ENCODE peak calls at places on chromosomes 2 and 18, in seven cellular contexts. One of them, this sample, is unnamed.

GRCh38 chr2:152320166-152320565 is 14.8 kb upstream of the FMNL2 start:
- DNase-seq in HS-5: no peak
- DNase-seq in Calu3: no peak
- DNase-seq in activated CD8-positive, alpha-beta memory T cell treated with anti-CD3 and anti-CD28 coated beads, Interleukin-2, amount 50 U/mL, for 48 hours: no peak
- DNase-seq in left ventricle myocardium superior: no peak
- DNase-seq in central memory CD4-positive, alpha-beta T cell: no peak
- DNase-seq in progenitor cell of endocrine pancreas: no peak
- DNase-seq in this sample: no peak

GRCh38 chr18:13235981-13236380 is 17.4 kb downstream of the LDLRAD4 start:
- DNase-seq in activated CD8-positive, alpha-beta memory T cell treated with anti-CD3 and anti-CD28 coated beads, Interleukin-2, amount 50 U/mL, for 48 hours: peak
- DNase-seq in left ventricle myocardium superior: peak
- DNase-seq in HS-5: no peak
- DNase-seq in progenitor cell of endocrine pancreas: no peak
- DNase-seq in central memory CD4-positive, alpha-beta T cell: no peak
- DNase-seq in Calu3: no peak
- DNase-seq in this sample: no peak

GRCh38 chr18:74353169-74353775 is 37.6 kb downstream of the C18orf63 start:
- DNase-seq in left ventricle myocardium superior: peak
- DNase-seq in central memory CD4-positive, alpha-beta T cell: peak
- DNase-seq in HS-5: no peak
- DNase-seq in activated CD8-positive, alpha-beta memory T cell treated with anti-CD3 and anti-CD28 coated beads, Interleukin-2, amount 50 U/mL, for 48 hours: no peak
- DNase-seq in Calu3: peak
- DNase-seq in progenitor cell of endocrine pancreas: peak
- DNase-seq in this sample: peak

GRCh38 chr2:176814274-176814673 is 398.3 kb upstream of the HNRNPA3 start:
- DNase-seq in activated CD8-positive, alpha-beta memory T cell treated with anti-CD3 and anti-CD28 coated beads, Interleukin-2, amount 50 U/mL, for 48 hours: no peak
- DNase-seq in central memory CD4-positive, alpha-beta T cell: no peak
- DNase-seq in Calu3: no peak
- DNase-seq in HS-5: no peak
- DNase-seq in left ventricle myocardium superior: no peak
- DNase-seq in progenitor cell of endocrine pancreas: no peak
- DNase-seq in this sample: no peak

GRCh38 chr2:109531221-109531620 is 82.5 kb downstream of the SEPTIN10 start:
- DNase-seq in left ventricle myocardium superior: no peak
- DNase-seq in central memory CD4-positive, alpha-beta T cell: no peak
- DNase-seq in HS-5: no peak
- DNase-seq in progenitor cell of endocrine pancreas: no peak
- DNase-seq in activated CD8-positive, alpha-beta memory T cell treated with anti-CD3 and anti-CD28 coated beads, Interleukin-2, amount 50 U/mL, for 48 hours: peak
- DNase-seq in Calu3: no peak
- DNase-seq in this sample: no peak

GRCh38 chr2:9799729-9800632 is 43.3 kb upstream of the TAF1B start:
- DNase-seq in Calu3: peak
- DNase-seq in HS-5: peak
- DNase-seq in progenitor cell of endocrine pancreas: peak
- DNase-seq in activated CD8-positive, alpha-beta memory T cell treated with anti-CD3 and anti-CD28 coated beads, Interleukin-2, amount 50 U/mL, for 48 hours: peak
- DNase-seq in central memory CD4-positive, alpha-beta T cell: peak
- DNase-seq in left ventricle myocardium superior: peak
- DNase-seq in this sample: peak

GRCh38 chr18:22606563-22607283 is 189.0 kb upstream of the CTAGE1 start:
- DNase-seq in left ventricle myocardium superior: no peak
- DNase-seq in activated CD8-positive, alpha-beta memory T cell treated with anti-CD3 and anti-CD28 coated beads, Interleukin-2, amount 50 U/mL, for 48 hours: no peak
- DNase-seq in Calu3: no peak
- DNase-seq in HS-5: no peak
- DNase-seq in central memory CD4-positive, alpha-beta T cell: no peak
- DNase-seq in progenitor cell of endocrine pancreas: no peak
- DNase-seq in this sample: no peak

GRCh38 chr2:71465961-71466300 is 12.6 kb downstream of the DYSF start:
- DNase-seq in left ventricle myocardium superior: no peak
- DNase-seq in Calu3: no peak
- DNase-seq in HS-5: no peak
- DNase-seq in activated CD8-positive, alpha-beta memory T cell treated with anti-CD3 and anti-CD28 coated beads, Interleukin-2, amount 50 U/mL, for 48 hours: no peak
- DNase-seq in progenitor cell of endocrine pancreas: no peak
- DNase-seq in central memory CD4-positive, alpha-beta T cell: no peak
- DNase-seq in this sample: no peak

GRCh38 chr2:222738759-222739292 is 67.4 kb downstream of the MOGAT1 start:
- DNase-seq in central memory CD4-positive, alpha-beta T cell: no peak
- DNase-seq in progenitor cell of endocrine pancreas: no peak
- DNase-seq in left ventricle myocardium superior: no peak
- DNase-seq in Calu3: no peak
- DNase-seq in activated CD8-positive, alpha-beta memory T cell treated with anti-CD3 and anti-CD28 coated beads, Interleukin-2, amount 50 U/mL, for 48 hours: no peak
- DNase-seq in HS-5: no peak
- DNase-seq in this sample: no peak

GRCh38 chr2:201233192-201234166 is 26.9 kb upstream of the CASP8 start:
- DNase-seq in central memory CD4-positive, alpha-beta T cell: peak
- DNase-seq in progenitor cell of endocrine pancreas: no peak
- DNase-seq in left ventricle myocardium superior: peak
- DNase-seq in activated CD8-positive, alpha-beta memory T cell treated with anti-CD3 and anti-CD28 coated beads, Interleukin-2, amount 50 U/mL, for 48 hours: peak
- DNase-seq in HS-5: no peak
- DNase-seq in Calu3: peak
- DNase-seq in this sample: no peak

GRCh38 chr2:139033300-139033699 is 253.1 kb upstream of the NXPH2 start:
- DNase-seq in Calu3: no peak
- DNase-seq in progenitor cell of endocrine pancreas: no peak
- DNase-seq in left ventricle myocardium superior: no peak
- DNase-seq in HS-5: peak
- DNase-seq in central memory CD4-positive, alpha-beta T cell: no peak
- DNase-seq in activated CD8-positive, alpha-beta memory T cell treated with anti-CD3 and anti-CD28 coated beads, Interleukin-2, amount 50 U/mL, for 48 hours: no peak
- DNase-seq in this sample: no peak

GRCh38 chr2:134454931-134455330 is 201.1 kb downstream of the MGAT5 start:
- DNase-seq in left ventricle myocardium superior: no peak
- DNase-seq in activated CD8-positive, alpha-beta memory T cell treated with anti-CD3 and anti-CD28 coated beads, Interleukin-2, amount 50 U/mL, for 48 hours: no peak
- DNase-seq in central memory CD4-positive, alpha-beta T cell: no peak
- DNase-seq in progenitor cell of endocrine pancreas: no peak
- DNase-seq in HS-5: no peak
- DNase-seq in Calu3: no peak
- DNase-seq in this sample: no peak

GRCh38 chr2:119856469-119856901 is 96.8 kb downstream of the PTPN4 start:
- DNase-seq in HS-5: no peak
- DNase-seq in central memory CD4-positive, alpha-beta T cell: no peak
- DNase-seq in Calu3: no peak
- DNase-seq in progenitor cell of endocrine pancreas: no peak
- DNase-seq in activated CD8-positive, alpha-beta memory T cell treated with anti-CD3 and anti-CD28 coated beads, Interleukin-2, amount 50 U/mL, for 48 hours: no peak
- DNase-seq in left ventricle myocardium superior: no peak
- DNase-seq in this sample: no peak

GRCh38 chr18:32893915-32894314 is 121.1 kb upstream of the KLHL14 start:
- DNase-seq in activated CD8-positive, alpha-beta memory T cell treated with anti-CD3 and anti-CD28 coated beads, Interleukin-2, amount 50 U/mL, for 48 hours: no peak
- DNase-seq in Calu3: no peak
- DNase-seq in central memory CD4-positive, alpha-beta T cell: no peak
- DNase-seq in HS-5: no peak
- DNase-seq in left ventricle myocardium superior: no peak
- DNase-seq in progenitor cell of endocrine pancreas: no peak
- DNase-seq in this sample: no peak

GRCh38 chr18:36187826-36188721 is 777 bp downstream of the MOCOS start:
- DNase-seq in Calu3: peak
- DNase-seq in progenitor cell of endocrine pancreas: peak
- DNase-seq in HS-5: no peak
- DNase-seq in central memory CD4-positive, alpha-beta T cell: no peak
- DNase-seq in left ventricle myocardium superior: peak
- DNase-seq in activated CD8-positive, alpha-beta memory T cell treated with anti-CD3 and anti-CD28 coated beads, Interleukin-2, amount 50 U/mL, for 48 hours: peak
- DNase-seq in this sample: no peak

GRCh38 chr2:70988726-70989648 is 5.7 kb downstream of the TEX261 start:
- DNase-seq in progenitor cell of endocrine pancreas: no peak
- DNase-seq in central memory CD4-positive, alpha-beta T cell: no peak
- DNase-seq in activated CD8-positive, alpha-beta memory T cell treated with anti-CD3 and anti-CD28 coated beads, Interleukin-2, amount 50 U/mL, for 48 hours: no peak
- DNase-seq in Calu3: no peak
- DNase-seq in HS-5: no peak
- DNase-seq in left ventricle myocardium superior: no peak
- DNase-seq in this sample: no peak

GRCh38 chr2:144648837-144649485 is 129.0 kb upstream of the ZEB2 start:
- DNase-seq in left ventricle myocardium superior: no peak
- DNase-seq in Calu3: no peak
- DNase-seq in activated CD8-positive, alpha-beta memory T cell treated with anti-CD3 and anti-CD28 coated beads, Interleukin-2, amount 50 U/mL, for 48 hours: no peak
- DNase-seq in central memory CD4-positive, alpha-beta T cell: no peak
- DNase-seq in progenitor cell of endocrine pancreas: no peak
- DNase-seq in HS-5: no peak
- DNase-seq in this sample: no peak

GRCh38 chr2:113058998-113059960 is at the start of gene IL36RN:
- DNase-seq in central memory CD4-positive, alpha-beta T cell: no peak
- DNase-seq in Calu3: no peak
- DNase-seq in activated CD8-positive, alpha-beta memory T cell treated with anti-CD3 and anti-CD28 coated beads, Interleukin-2, amount 50 U/mL, for 48 hours: no peak
- DNase-seq in progenitor cell of endocrine pancreas: no peak
- DNase-seq in left ventricle myocardium superior: no peak
- DNase-seq in HS-5: no peak
- DNase-seq in this sample: no peak

GRCh38 chr18:3874593-3874992 is 424.6 kb downstream of the TGIF1 start:
- DNase-seq in central memory CD4-positive, alpha-beta T cell: no peak
- DNase-seq in HS-5: no peak
- DNase-seq in activated CD8-positive, alpha-beta memory T cell treated with anti-CD3 and anti-CD28 coated beads, Interleukin-2, amount 50 U/mL, for 48 hours: no peak
- DNase-seq in left ventricle myocardium superior: no peak
- DNase-seq in progenitor cell of endocrine pancreas: no peak
- DNase-seq in Calu3: no peak
- DNase-seq in this sample: no peak

GRCh38 chr2:28406276-28407096 is 13.8 kb downstream of the FOSL2 start:
- DNase-seq in HS-5: no peak
- DNase-seq in central memory CD4-positive, alpha-beta T cell: peak
- DNase-seq in left ventricle myocardium superior: peak
- DNase-seq in activated CD8-positive, alpha-beta memory T cell treated with anti-CD3 and anti-CD28 coated beads, Interleukin-2, amount 50 U/mL, for 48 hours: peak
- DNase-seq in Calu3: peak
- DNase-seq in progenitor cell of endocrine pancreas: no peak
- DNase-seq in this sample: no peak

GRCh38 chr2:37390777-37391176 is 46.3 kb downstream of the QPCT start:
- DNase-seq in left ventricle myocardium superior: no peak
- DNase-seq in Calu3: no peak
- DNase-seq in activated CD8-positive, alpha-beta memory T cell treated with anti-CD3 and anti-CD28 coated beads, Interleukin-2, amount 50 U/mL, for 48 hours: no peak
- DNase-seq in HS-5: no peak
- DNase-seq in central memory CD4-positive, alpha-beta T cell: no peak
- DNase-seq in progenitor cell of endocrine pancreas: no peak
- DNase-seq in this sample: no peak

GRCh38 chr2:152564754-152565551 is 152.3 kb downstream of the PRPF40A start:
- DNase-seq in HS-5: no peak
- DNase-seq in activated CD8-positive, alpha-beta memory T cell treated with anti-CD3 and anti-CD28 coated beads, Interleukin-2, amount 50 U/mL, for 48 hours: no peak
- DNase-seq in progenitor cell of endocrine pancreas: no peak
- DNase-seq in left ventricle myocardium superior: no peak
- DNase-seq in central memory CD4-positive, alpha-beta T cell: no peak
- DNase-seq in Calu3: no peak
- DNase-seq in this sample: no peak

GRCh38 chr2:31541853-31542252 is 38.9 kb downstream of the SRD5A2 start:
- DNase-seq in left ventricle myocardium superior: no peak
- DNase-seq in progenitor cell of endocrine pancreas: no peak
- DNase-seq in HS-5: no peak
- DNase-seq in central memory CD4-positive, alpha-beta T cell: no peak
- DNase-seq in activated CD8-positive, alpha-beta memory T cell treated with anti-CD3 and anti-CD28 coated beads, Interleukin-2, amount 50 U/mL, for 48 hours: no peak
- DNase-seq in Calu3: no peak
- DNase-seq in this sample: no peak

GRCh38 chr2:206031950-206032567 is 53.9 kb downstream of the INO80D start:
- DNase-seq in activated CD8-positive, alpha-beta memory T cell treated with anti-CD3 and anti-CD28 coated beads, Interleukin-2, amount 50 U/mL, for 48 hours: no peak
- DNase-seq in HS-5: no peak
- DNase-seq in central memory CD4-positive, alpha-beta T cell: no peak
- DNase-seq in left ventricle myocardium superior: no peak
- DNase-seq in progenitor cell of endocrine pancreas: no peak
- DNase-seq in Calu3: peak
- DNase-seq in this sample: no peak

GRCh38 chr2:85589982-85590791 is 5.4 kb upstream of the RNF181 start:
- DNase-seq in HS-5: peak
- DNase-seq in left ventricle myocardium superior: peak
- DNase-seq in central memory CD4-positive, alpha-beta T cell: no peak
- DNase-seq in progenitor cell of endocrine pancreas: no peak
- DNase-seq in Calu3: no peak
- DNase-seq in activated CD8-positive, alpha-beta memory T cell treated with anti-CD3 and anti-CD28 coated beads, Interleukin-2, amount 50 U/mL, for 48 hours: no peak
- DNase-seq in this sample: no peak

GRCh38 chr2:88757025-88757424 is 65.6 kb downstream of the RPIA start:
- DNase-seq in HS-5: no peak
- DNase-seq in activated CD8-positive, alpha-beta memory T cell treated with anti-CD3 and anti-CD28 coated beads, Interleukin-2, amount 50 U/mL, for 48 hours: no peak
- DNase-seq in left ventricle myocardium superior: no peak
- DNase-seq in Calu3: no peak
- DNase-seq in central memory CD4-positive, alpha-beta T cell: no peak
- DNase-seq in progenitor cell of endocrine pancreas: no peak
- DNase-seq in this sample: no peak

GRCh38 chr2:201130524-201131186 is 14.7 kb downstream of the CFLAR start:
- DNase-seq in HS-5: peak
- DNase-seq in central memory CD4-positive, alpha-beta T cell: peak
- DNase-seq in progenitor cell of endocrine pancreas: no peak
- DNase-seq in left ventricle myocardium superior: no peak
- DNase-seq in Calu3: no peak
- DNase-seq in activated CD8-positive, alpha-beta memory T cell treated with anti-CD3 and anti-CD28 coated beads, Interleukin-2, amount 50 U/mL, for 48 hours: no peak
- DNase-seq in this sample: no peak

GRCh38 chr2:152062130-152063091 is 36.4 kb downstream of the CACNB4 start:
- DNase-seq in Calu3: no peak
- DNase-seq in left ventricle myocardium superior: peak
- DNase-seq in activated CD8-positive, alpha-beta memory T cell treated with anti-CD3 and anti-CD28 coated beads, Interleukin-2, amount 50 U/mL, for 48 hours: no peak
- DNase-seq in HS-5: peak
- DNase-seq in progenitor cell of endocrine pancreas: no peak
- DNase-seq in central memory CD4-positive, alpha-beta T cell: no peak
- DNase-seq in this sample: no peak

GRCh38 chr2:117170897-117171296 is 643.6 kb upstream of the DDX18 start:
- DNase-seq in left ventricle myocardium superior: no peak
- DNase-seq in HS-5: no peak
- DNase-seq in progenitor cell of endocrine pancreas: no peak
- DNase-seq in central memory CD4-positive, alpha-beta T cell: no peak
- DNase-seq in activated CD8-positive, alpha-beta memory T cell treated with anti-CD3 and anti-CD28 coated beads, Interleukin-2, amount 50 U/mL, for 48 hours: no peak
- DNase-seq in Calu3: no peak
- DNase-seq in this sample: no peak

GRCh38 chr2:136422512-136422911 is 304.6 kb upstream of the CXCR4 start:
- DNase-seq in progenitor cell of endocrine pancreas: no peak
- DNase-seq in left ventricle myocardium superior: no peak
- DNase-seq in HS-5: no peak
- DNase-seq in activated CD8-positive, alpha-beta memory T cell treated with anti-CD3 and anti-CD28 coated beads, Interleukin-2, amount 50 U/mL, for 48 hours: no peak
- DNase-seq in central memory CD4-positive, alpha-beta T cell: no peak
- DNase-seq in Calu3: no peak
- DNase-seq in this sample: no peak

GRCh38 chr2:68272246-68272987 is 20.1 kb upstream of the PPP3R1 start:
- DNase-seq in left ventricle myocardium superior: no peak
- DNase-seq in HS-5: no peak
- DNase-seq in central memory CD4-positive, alpha-beta T cell: no peak
- DNase-seq in progenitor cell of endocrine pancreas: no peak
- DNase-seq in Calu3: no peak
- DNase-seq in activated CD8-positive, alpha-beta memory T cell treated with anti-CD3 and anti-CD28 coated beads, Interleukin-2, amount 50 U/mL, for 48 hours: no peak
- DNase-seq in this sample: no peak

GRCh38 chr2:85662899-85663683 is 4.9 kb downstream of the SFTPB start:
- DNase-seq in progenitor cell of endocrine pancreas: no peak
- DNase-seq in left ventricle myocardium superior: no peak
- DNase-seq in central memory CD4-positive, alpha-beta T cell: no peak
- DNase-seq in activated CD8-positive, alpha-beta memory T cell treated with anti-CD3 and anti-CD28 coated beads, Interleukin-2, amount 50 U/mL, for 48 hours: no peak
- DNase-seq in HS-5: peak
- DNase-seq in Calu3: peak
- DNase-seq in this sample: no peak

GRCh38 chr2:220000586-220000985 is 373.2 kb downstream of the SLC4A3 start:
- DNase-seq in left ventricle myocardium superior: no peak
- DNase-seq in central memory CD4-positive, alpha-beta T cell: no peak
- DNase-seq in Calu3: no peak
- DNase-seq in progenitor cell of endocrine pancreas: no peak
- DNase-seq in activated CD8-positive, alpha-beta memory T cell treated with anti-CD3 and anti-CD28 coated beads, Interleukin-2, amount 50 U/mL, for 48 hours: no peak
- DNase-seq in HS-5: no peak
- DNase-seq in this sample: no peak

GRCh38 chr2:42238644-42239288 is 69.6 kb downstream of the EML4 start:
- DNase-seq in Calu3: peak
- DNase-seq in left ventricle myocardium superior: peak
- DNase-seq in activated CD8-positive, alpha-beta memory T cell treated with anti-CD3 and anti-CD28 coated beads, Interleukin-2, amount 50 U/mL, for 48 hours: peak
- DNase-seq in progenitor cell of endocrine pancreas: no peak
- DNase-seq in central memory CD4-positive, alpha-beta T cell: peak
- DNase-seq in HS-5: no peak
- DNase-seq in this sample: no peak

GRCh38 chr2:64214281-64215115 is 70.3 kb upstream of the PELI1 start:
- DNase-seq in Calu3: no peak
- DNase-seq in progenitor cell of endocrine pancreas: no peak
- DNase-seq in HS-5: no peak
- DNase-seq in central memory CD4-positive, alpha-beta T cell: peak
- DNase-seq in left ventricle myocardium superior: no peak
- DNase-seq in activated CD8-positive, alpha-beta memory T cell treated with anti-CD3 and anti-CD28 coated beads, Interleukin-2, amount 50 U/mL, for 48 hours: peak
- DNase-seq in this sample: no peak

GRCh38 chr2:85355073-85355410 is 473 bp downstream of the ELMOD3 start:
- DNase-seq in Calu3: no peak
- DNase-seq in progenitor cell of endocrine pancreas: no peak
- DNase-seq in left ventricle myocardium superior: no peak
- DNase-seq in central memory CD4-positive, alpha-beta T cell: no peak
- DNase-seq in HS-5: no peak
- DNase-seq in activated CD8-positive, alpha-beta memory T cell treated with anti-CD3 and anti-CD28 coated beads, Interleukin-2, amount 50 U/mL, for 48 hours: no peak
- DNase-seq in this sample: no peak

GRCh38 chr2:52036036-52036435 is 1004.1 kb upstream of the NRXN1 start:
- DNase-seq in HS-5: peak
- DNase-seq in left ventricle myocardium superior: no peak
- DNase-seq in central memory CD4-positive, alpha-beta T cell: no peak
- DNase-seq in activated CD8-positive, alpha-beta memory T cell treated with anti-CD3 and anti-CD28 coated beads, Interleukin-2, amount 50 U/mL, for 48 hours: no peak
- DNase-seq in progenitor cell of endocrine pancreas: no peak
- DNase-seq in Calu3: no peak
- DNase-seq in this sample: no peak

GRCh38 chr2:190714958-190715357 is 66.1 kb downstream of the NAB1 start:
- DNase-seq in left ventricle myocardium superior: no peak
- DNase-seq in activated CD8-positive, alpha-beta memory T cell treated with anti-CD3 and anti-CD28 coated beads, Interleukin-2, amount 50 U/mL, for 48 hours: no peak
- DNase-seq in Calu3: peak
- DNase-seq in HS-5: no peak
- DNase-seq in progenitor cell of endocrine pancreas: no peak
- DNase-seq in central memory CD4-positive, alpha-beta T cell: no peak
- DNase-seq in this sample: no peak

This sample was measured in C1 segment of cervical spinal cord.